ENCODE peak calls at places on chromosomes 16 and 17, in four cellular contexts. One of them, this sample, is unnamed.

GRCh38 chr17:64130559-64131001 is 636 bp upstream of the ERN1 start:
- DNase-seq in GM12891: no peak
- DNase-seq in H1: no peak
- DNase-seq in SK-N-SH: no peak
- DNase-seq in this sample: no peak

GRCh38 chr17:17151541-17151940 is 54.6 kb downstream of the PLD6 start:
- DNase-seq in H1: no peak
- DNase-seq in GM12891: no peak
- DNase-seq in SK-N-SH: no peak
- DNase-seq in this sample: no peak

GRCh38 chr17:66715745-66716156 is 119.2 kb upstream of the CACNG5 start:
- DNase-seq in GM12891: peak
- DNase-seq in H1: no peak
- DNase-seq in SK-N-SH: peak
- DNase-seq in this sample: peak

GRCh38 chr16:67387479-67388079 is 5.7 kb downstream of the TPPP3 start:
- DNase-seq in SK-N-SH: no peak
- DNase-seq in H1: no peak
- DNase-seq in GM12891: no peak
- DNase-seq in this sample: no peak

GRCh38 chr17:2828396-2829038 is 32.3 kb downstream of the RAP1GAP2 start:
- DNase-seq in SK-N-SH: peak
- DNase-seq in H1: peak
- DNase-seq in GM12891: peak
- DNase-seq in this sample: peak

GRCh38 chr16:49281843-49282642 is 405 bp upstream of the CBLN1 start:
- DNase-seq in GM12891: peak
- DNase-seq in H1: peak
- DNase-seq in SK-N-SH: peak
- DNase-seq in this sample: peak

GRCh38 chr17:55606431-55606830 is 95.2 kb upstream of the SMIM36 start:
- DNase-seq in GM12891: no peak
- DNase-seq in H1: no peak
- DNase-seq in SK-N-SH: no peak
- DNase-seq in this sample: no peak

GRCh38 chr16:67563708-67564468 is 1.6 kb downstream of the CTCF start:
- DNase-seq in H1: no peak
- DNase-seq in GM12891: no peak
- DNase-seq in SK-N-SH: peak
- DNase-seq in this sample: no peak

GRCh38 chr17:13671771-13672170 is 70.0 kb upstream of the HS3ST3A1 start:
- DNase-seq in SK-N-SH: no peak
- DNase-seq in H1: no peak
- DNase-seq in GM12891: no peak
- DNase-seq in this sample: no peak

GRCh38 chr17:78474631-78475146 is 96.2 kb downstream of the PGS1 start:
- DNase-seq in GM12891: no peak
- DNase-seq in SK-N-SH: no peak
- DNase-seq in H1: no peak
- DNase-seq in this sample: no peak

GRCh38 chr16:24858219-24859041 is 12.7 kb downstream of the SLC5A11 start:
- DNase-seq in SK-N-SH: no peak
- DNase-seq in GM12891: peak
- DNase-seq in H1: peak
- DNase-seq in this sample: no peak

GRCh38 chr17:45426561-45426960 is 6.1 kb downstream of the ARHGAP27 start:
- DNase-seq in H1: no peak
- DNase-seq in SK-N-SH: no peak
- DNase-seq in GM12891: no peak
- DNase-seq in this sample: no peak

GRCh38 chr17:66636111-66636510 is 198.8 kb upstream of the CACNG5 start:
- DNase-seq in GM12891: no peak
- DNase-seq in SK-N-SH: no peak
- DNase-seq in H1: no peak
- DNase-seq in this sample: no peak

GRCh38 chr16:69399361-69399760 is 13.6 kb upstream of the TERF2 start:
- DNase-seq in H1: no peak
- DNase-seq in GM12891: no peak
- DNase-seq in SK-N-SH: no peak
- DNase-seq in this sample: no peak

GRCh38 chr16:81448154-81449131 is 3.8 kb downstream of the CMIP start:
- DNase-seq in SK-N-SH: no peak
- DNase-seq in H1: no peak
- DNase-seq in GM12891: no peak
- DNase-seq in this sample: no peak

GRCh38 chr16:10408824-10409381 is 23.0 kb downstream of the ATF7IP2 start:
- DNase-seq in GM12891: no peak
- DNase-seq in SK-N-SH: no peak
- DNase-seq in H1: no peak
- DNase-seq in this sample: no peak

GRCh38 chr17:78249836-78250806 is 18.7 kb downstream of the TMEM235 start:
- DNase-seq in GM12891: no peak
- DNase-seq in H1: no peak
- DNase-seq in SK-N-SH: no peak
- DNase-seq in this sample: no peak

GRCh38 chr17:38914741-38915638 is 10.4 kb upstream of the LASP1NB start:
- DNase-seq in SK-N-SH: peak
- DNase-seq in H1: no peak
- DNase-seq in GM12891: no peak
- DNase-seq in this sample: no peak

GRCh38 chr16:55476625-55477533 is 2.1 kb upstream of the MMP2 start:
- DNase-seq in SK-N-SH: no peak
- DNase-seq in H1: no peak
- DNase-seq in GM12891: no peak
- DNase-seq in this sample: no peak
- TF ChIP-seq TAF1 in SK-N-SH: no peak
- TF ChIP-seq TAF1 in H1: no peak
- TF ChIP-seq TAF1 in GM12891: no peak
- TF ChIP-seq TAF1 in this sample: no peak

GRCh38 chr17:1182831-1183578 is 3.2 kb upstream of the ABR start:
- DNase-seq in H1: no peak
- DNase-seq in GM12891: no peak
- DNase-seq in SK-N-SH: no peak
- DNase-seq in this sample: no peak

GRCh38 chr17:1180434-1180742 is 607 bp upstream of the ABR start:
- DNase-seq in SK-N-SH: no peak
- DNase-seq in GM12891: no peak
- DNase-seq in H1: no peak
- DNase-seq in this sample: no peak

GRCh38 chr17:1179635-1180433 is at the start of gene ABR:
- DNase-seq in H1: peak
- DNase-seq in SK-N-SH: peak
- DNase-seq in GM12891: peak
- DNase-seq in this sample: peak

GRCh38 chr17:1181769-1182137 is 2.0 kb upstream of the ABR start:
- DNase-seq in SK-N-SH: no peak
- DNase-seq in H1: no peak
- DNase-seq in GM12891: no peak
- DNase-seq in this sample: no peak

DNA sequence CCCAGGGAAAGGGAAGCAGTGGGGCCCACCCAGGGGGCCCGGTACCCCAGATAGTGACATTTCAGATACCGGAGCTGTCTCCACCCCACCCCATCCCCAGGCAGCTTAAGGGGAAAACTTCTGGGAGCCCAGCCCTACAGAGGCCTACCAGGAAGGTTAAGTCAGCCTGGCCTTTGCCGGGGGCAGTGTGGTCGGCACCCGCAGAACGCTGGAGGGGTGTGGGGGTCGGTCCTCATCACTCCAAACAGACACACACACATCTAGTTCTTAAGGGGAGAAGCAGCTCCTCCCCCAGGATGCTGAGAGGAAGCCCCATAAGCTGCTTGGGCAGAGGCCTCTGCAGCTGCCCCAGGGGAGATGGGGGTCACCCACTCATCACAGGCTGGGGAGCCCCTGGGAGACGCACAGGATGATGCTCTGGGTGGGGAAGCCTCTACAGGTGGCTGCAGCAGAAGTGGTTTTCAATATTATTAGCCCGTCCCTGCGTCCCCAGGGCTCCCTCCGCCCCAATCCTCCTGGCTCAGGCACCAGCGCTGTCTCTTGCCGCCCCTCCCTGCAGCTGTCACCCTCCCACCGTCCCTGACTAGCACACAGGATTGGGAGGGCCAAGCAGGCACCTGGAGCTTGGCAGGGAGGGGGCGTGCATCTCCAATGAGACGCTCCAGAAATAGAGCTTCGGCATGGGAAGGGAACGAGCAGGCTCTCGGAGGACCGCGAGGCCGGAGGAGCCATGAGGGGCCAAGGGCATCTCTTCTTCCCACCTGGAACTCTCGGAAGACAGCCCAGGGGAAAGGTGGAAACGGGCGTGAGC is 1.4 kb upstream of the ABR start:
- DNase-seq in H1: peak
- DNase-seq in GM12891: no peak
- DNase-seq in SK-N-SH: no peak
- DNase-seq in this sample: peak
- TF ChIP-seq TAF1 in H1: no peak
- TF ChIP-seq TAF1 in GM12891: peak
- TF ChIP-seq TAF1 in SK-N-SH: no peak
- TF ChIP-seq TAF1 in this sample: no peak

GRCh38 chr16:79593074-79593531 is 7.4 kb downstream of the MAF start:
- DNase-seq in SK-N-SH: no peak
- DNase-seq in GM12891: no peak
- DNase-seq in H1: no peak
- DNase-seq in this sample: no peak
- TF ChIP-seq TAF1 in SK-N-SH: no peak
- TF ChIP-seq TAF1 in GM12891: no peak
- TF ChIP-seq TAF1 in H1: no peak
- TF ChIP-seq TAF1 in this sample: no peak

GRCh38 chr16:57734308-57734924 is 1.2 kb upstream of the KATNB1 start:
- DNase-seq in SK-N-SH: no peak
- DNase-seq in H1: no peak
- DNase-seq in GM12891: no peak
- DNase-seq in this sample: no peak

GRCh38 chr16:57730771-57731730 is 4.5 kb upstream of the KATNB1 start:
- DNase-seq in SK-N-SH: no peak
- DNase-seq in GM12891: no peak
- DNase-seq in H1: no peak
- DNase-seq in this sample: no peak

GRCh38 chr16:57732683-57733082 is 2.9 kb upstream of the KATNB1 start:
- DNase-seq in SK-N-SH: no peak
- DNase-seq in H1: no peak
- DNase-seq in GM12891: no peak
- DNase-seq in this sample: no peak

GRCh38 chr16:57729182-57729484 is 6.4 kb upstream of the KATNB1 start:
- DNase-seq in GM12891: no peak
- DNase-seq in SK-N-SH: no peak
- DNase-seq in H1: no peak
- DNase-seq in this sample: no peak

GRCh38 chr16:57732011-57732410 is 3.6 kb upstream of the KATNB1 start:
- DNase-seq in GM12891: no peak
- DNase-seq in SK-N-SH: no peak
- DNase-seq in H1: no peak
- DNase-seq in this sample: no peak
- TF ChIP-seq TAF1 in GM12891: no peak
- TF ChIP-seq TAF1 in SK-N-SH: no peak
- TF ChIP-seq TAF1 in H1: no peak
- TF ChIP-seq TAF1 in this sample: no peak

DNA sequence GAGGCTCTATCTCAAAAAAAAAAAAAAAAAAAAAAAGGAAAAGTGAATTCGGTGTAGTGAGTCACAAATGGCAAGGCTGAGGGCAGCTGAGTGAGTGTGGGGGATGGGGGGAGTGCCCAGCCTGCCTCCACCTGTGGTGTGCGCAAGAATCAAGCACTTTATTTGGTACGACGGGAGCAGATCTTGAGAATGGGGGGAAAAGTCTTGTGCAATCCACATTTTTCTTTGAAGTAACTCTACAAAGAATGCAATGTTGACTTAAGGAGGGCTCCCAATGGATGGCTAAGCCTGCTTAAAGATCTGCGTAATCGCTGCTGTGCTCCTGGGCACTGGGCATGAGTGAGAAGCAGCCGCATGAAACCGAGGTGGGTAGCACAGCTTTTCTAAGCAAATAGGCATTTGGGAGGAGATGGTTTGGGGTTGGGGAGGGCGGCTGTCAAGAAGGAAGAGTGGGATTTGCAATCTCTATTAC is 28.2 kb downstream of the ATP2C2 start:
- DNase-seq in SK-N-SH: no peak
- DNase-seq in GM12891: no peak
- DNase-seq in H1: no peak
- DNase-seq in this sample: no peak
- TF ChIP-seq TAF1 in SK-N-SH: no peak
- TF ChIP-seq TAF1 in GM12891: no peak
- TF ChIP-seq TAF1 in H1: no peak
- TF ChIP-seq TAF1 in this sample: no peak

DNA sequence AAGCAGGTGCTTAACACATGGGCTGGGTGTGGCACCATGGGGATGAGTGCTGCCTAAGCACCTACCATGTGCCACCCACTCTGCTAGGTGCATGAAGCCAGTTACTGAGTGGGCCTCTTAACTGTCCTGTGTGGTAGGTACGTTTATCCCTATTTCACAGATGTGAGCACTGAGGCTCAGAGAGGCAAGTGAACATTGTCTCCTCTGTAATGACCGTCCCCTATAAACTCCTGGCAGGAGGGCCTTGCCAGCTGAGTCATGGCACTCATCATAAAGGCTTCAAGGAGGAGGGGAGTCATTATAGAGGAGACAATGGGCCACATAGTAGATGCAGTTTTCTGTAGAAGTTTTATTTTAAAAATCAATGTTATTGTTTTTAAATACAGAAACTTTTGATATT is 79.1 kb downstream of the RAB11FIP4 start:
- DNase-seq in GM12891: no peak
- DNase-seq in H1: no peak
- DNase-seq in SK-N-SH: no peak
- DNase-seq in this sample: no peak
- TF ChIP-seq TAF1 in GM12891: no peak
- TF ChIP-seq TAF1 in H1: no peak
- TF ChIP-seq TAF1 in SK-N-SH: no peak
- TF ChIP-seq TAF1 in this sample: no peak

DNA sequence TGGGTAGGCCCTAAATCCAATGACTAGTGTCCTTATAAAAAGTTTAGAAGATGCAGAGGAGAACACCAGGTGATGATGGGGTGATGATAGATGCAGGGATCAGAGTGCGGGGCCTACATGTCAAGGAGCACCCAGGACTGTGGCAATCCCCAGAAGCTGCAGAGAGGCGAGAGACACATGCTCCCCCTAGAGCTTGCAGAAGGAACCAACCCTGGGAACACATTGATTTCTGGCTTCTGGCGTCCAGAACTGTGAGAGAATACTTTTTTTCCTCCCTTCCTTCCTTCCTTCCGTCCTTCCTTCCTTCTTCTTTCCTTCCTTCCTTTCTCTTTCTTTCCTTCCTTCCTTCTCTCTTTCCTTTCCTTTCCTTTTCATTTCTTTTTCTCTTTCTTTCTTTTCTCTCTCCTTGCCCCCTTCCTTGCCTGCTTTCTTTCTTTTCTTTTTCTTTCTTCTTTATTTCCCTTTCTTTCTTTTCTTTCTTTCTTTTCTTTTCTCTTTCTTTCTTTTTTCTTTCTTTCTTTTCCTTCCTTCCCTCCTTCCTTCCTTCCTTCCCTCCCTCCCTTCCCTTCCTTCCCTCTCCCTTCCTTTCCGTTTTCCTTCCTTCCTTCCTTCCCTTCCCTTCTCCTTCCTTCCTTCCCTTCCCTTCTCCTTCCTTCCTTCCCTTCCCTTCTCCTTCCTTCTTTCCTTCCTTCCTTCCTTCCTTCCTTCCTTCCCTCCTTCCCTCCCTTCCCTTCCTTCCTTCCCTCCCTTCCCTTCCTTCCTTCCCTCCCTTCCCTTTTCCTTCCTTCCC is 134.3 kb downstream of the HAPSTR1 start:
- DNase-seq in SK-N-SH: peak
- DNase-seq in GM12891: no peak
- DNase-seq in H1: no peak
- DNase-seq in this sample: no peak
- TF ChIP-seq TAF1 in SK-N-SH: no peak
- TF ChIP-seq TAF1 in GM12891: no peak
- TF ChIP-seq TAF1 in H1: no peak
- TF ChIP-seq TAF1 in this sample: no peak